ENCODE peak calls at places on chromosomes 7 and 10, in ten cellular contexts. L is HepG2, C is SK-N-SH, W is transverse colon, B is esophagus muscularis mucosa, F is spleen, Z is stomach, K is GM23338, D is endothelial cell of umbilical vein, G is sigmoid colon. I is an unnamed sample.

GRCh38 chr10:116038259-116038658 is 234.7 kb downstream of the GFRA1 start:
- DNase-seq in L (peak), C (no peak), W (peak), B (no peak), F (no peak), Z (no peak), K (no peak), D (no peak), G (peak), I (no peak)

GRCh38 chr10:103663802-103664201 is 170.3 kb downstream of the NEURL1 start:
- DNase-seq in L (no peak), C (no peak), W (no peak), B (no peak), F (no peak), Z (peak), K (no peak), D (no peak), G (peak), I (no peak)

GRCh38 chr10:52312999-52313349 is 1.1 kb upstream of the DKK1 start:
- DNase-seq in L (no peak), C (no peak), W (no peak), B (no peak), F (no peak), Z (no peak), K (no peak), D (no peak), G (no peak), I (no peak)

GRCh38 chr10:4383683-4384082 is 442.3 kb upstream of the AKR1E2 start:
- DNase-seq in L (no peak), C (no peak), W (no peak), B (no peak), F (no peak), Z (no peak), K (no peak), D (no peak), G (no peak), I (no peak)

GRCh38 chr10:106025208-106025811 is 1139.2 kb downstream of the SORCS1 start:
- DNase-seq in L (no peak), C (no peak), W (no peak), B (no peak), F (no peak), Z (no peak), K (no peak), D (no peak), G (no peak), I (no peak)

GRCh38 chr7:134084488-134085144 is 42.5 kb upstream of the LRGUK start:
- DNase-seq in L (no peak), C (no peak), W (no peak), B (peak), F (no peak), Z (no peak), K (no peak), D (no peak), G (no peak), I (peak)

GRCh38 chr7:6508539-6508938 is 42.7 kb downstream of the GRID2IP start:
- DNase-seq in L (no peak), C (no peak), W (no peak), B (no peak), F (no peak), Z (no peak), K (no peak), D (no peak), G (no peak), I (no peak)

GRCh38 chr10:11345224-11346054 is 266.0 kb downstream of the USP6NL start:
- DNase-seq in L (peak), C (no peak), W (peak), B (no peak), F (no peak), Z (no peak), K (peak), D (peak), G (no peak), I (no peak)

GRCh38 chr10:4154317-4154716 is 369.3 kb upstream of the KLF6 start:
- DNase-seq in L (no peak), C (no peak), W (no peak), B (no peak), F (no peak), Z (no peak), K (no peak), D (no peak), G (no peak), I (no peak)

GRCh38 chr10:6737758-6738463 is 157.8 kb upstream of the PRKCQ start:
- DNase-seq in L (no peak), C (no peak), W (no peak), B (no peak), F (no peak), Z (no peak), K (no peak), D (peak), G (no peak), I (no peak)

GRCh38 chr7:130069179-130069977 is 956 bp upstream of the KLHDC10 start:
- DNase-seq in L (peak), C (no peak), W (no peak), B (no peak), F (no peak), Z (peak), K (no peak), D (no peak), G (no peak), I (no peak)

GRCh38 chr7:27194641-27195379 is 5.1 kb downstream of the HOXA13 start:
- DNase-seq in L (no peak), C (no peak), W (peak), B (no peak), F (no peak), Z (no peak), K (no peak), D (no peak), G (no peak), I (no peak)

GRCh38 chr10:51422311-51423120 is 276.9 kb downstream of the CSTF2T start:
- DNase-seq in L (peak), C (peak), W (peak), B (no peak), F (no peak), Z (peak), K (peak), D (peak), G (peak), I (peak)

GRCh38 chr7:108290344-108291134 is 160.4 kb upstream of the LAMB4 start:
- DNase-seq in L (no peak), C (peak), W (no peak), B (no peak), F (no peak), Z (no peak), K (no peak), D (no peak), G (no peak), I (no peak)

GRCh38 chr7:10855583-10855982 is 118.1 kb upstream of the PHF14 start:
- DNase-seq in L (no peak), C (no peak), W (no peak), B (no peak), F (no peak), Z (no peak), K (no peak), D (no peak), G (no peak), I (no peak)

GRCh38 chr10:100025528-100026070 is 15.9 kb upstream of the DNMBP start:
- DNase-seq in L (no peak), C (no peak), W (no peak), B (no peak), F (no peak), Z (no peak), K (no peak), D (no peak), G (no peak), I (no peak)

GRCh38 chr10:124511205-124512039 is 49.8 kb downstream of the LHPP start:
- DNase-seq in L (no peak), C (no peak), W (no peak), B (no peak), F (peak), Z (no peak), K (no peak), D (no peak), G (peak), I (no peak)

GRCh38 chr10:100998991-100999741 is 442 bp upstream of the LZTS2 start:
- DNase-seq in L (peak), C (peak), W (peak), B (peak), F (peak), Z (peak), K (peak), D (peak), G (peak), I (peak)

GRCh38 chr7:102849538-102849937 is 63.3 kb upstream of the LRRC17 start:
- DNase-seq in L (no peak), C (no peak), W (no peak), B (no peak), F (no peak), Z (no peak), K (no peak), D (no peak), G (no peak), I (no peak)

GRCh38 chr10:23543696-23544095 is 104.8 kb downstream of the OTUD1 start:
- DNase-seq in L (no peak), C (no peak), W (no peak), B (no peak), F (no peak), Z (no peak), K (no peak), D (no peak), G (no peak), I (no peak)

GRCh38 chr10:103470755-103471653 is 8.0 kb downstream of the CALHM3 start:
- DNase-seq in L (no peak), C (no peak), W (peak), B (no peak), F (peak), Z (peak), K (no peak), D (no peak), G (no peak), I (peak)

GRCh38 chr7:97845622-97846203 is 26.5 kb downstream of the ASNS start:
- DNase-seq in L (peak), C (peak), W (no peak), B (no peak), F (no peak), Z (no peak), K (peak), D (peak), G (no peak), I (no peak)

GRCh38 chr7:142319970-142320369 is 62.1 kb upstream of the PRSS58 start:
- DNase-seq in L (no peak), C (no peak), W (no peak), B (no peak), F (no peak), Z (no peak), K (peak), D (no peak), G (no peak), I (no peak)

GRCh38 chr7:112421666-112422486 is 28.4 kb upstream of the IFRD1 start:
- DNase-seq in L (peak), C (no peak), W (no peak), B (no peak), F (no peak), Z (no peak), K (peak), D (no peak), G (no peak), I (peak)

GRCh38 chr7:93890464-93891068 is at the start of gene TFPI2:
- DNase-seq in L (peak), C (peak), W (peak), B (no peak), F (peak), Z (no peak), K (peak), D (peak), G (peak), I (no peak)

GRCh38 chr7:36315309-36315948 is 74.2 kb upstream of the ANLN start:
- DNase-seq in L (no peak), C (no peak), W (no peak), B (no peak), F (no peak), Z (no peak), K (peak), D (no peak), G (no peak), I (no peak)

GRCh38 chr10:124601016-124601415 is 139.4 kb downstream of the LHPP start:
- DNase-seq in L (no peak), C (no peak), W (no peak), B (no peak), F (peak), Z (no peak), K (no peak), D (no peak), G (no peak), I (no peak)

GRCh38 chr7:108002726-108003590 is at the start of gene LAMB1:
- DNase-seq in L (peak), C (peak), W (peak), B (no peak), F (peak), Z (peak), K (peak), D (peak), G (peak), I (no peak)

GRCh38 chr7:67683628-67684027 is 687.0 kb downstream of the TYW1 start:
- DNase-seq in L (no peak), C (no peak), W (no peak), B (no peak), F (no peak), Z (no peak), K (no peak), D (no peak), G (no peak), I (no peak)

GRCh38 chr10:132281915-132282666 is 25.7 kb downstream of the STK32C start:
- DNase-seq in L (no peak), C (peak), W (no peak), B (no peak), F (peak), Z (no peak), K (peak), D (no peak), G (no peak), I (no peak)

GRCh38 chr10:3783721-3784432 is 1.1 kb downstream of the KLF6 start:
- DNase-seq in L (peak), C (peak), W (peak), B (no peak), F (no peak), Z (peak), K (peak), D (peak), G (peak), I (peak)

GRCh38 chr7:30988346-30989005 is 24.7 kb downstream of the GHRHR start:
- DNase-seq in L (no peak), C (peak), W (peak), B (no peak), F (no peak), Z (peak), K (peak), D (no peak), G (peak), I (peak)

GRCh38 chr10:132959296-132959961 is 17.1 kb upstream of the CFAP46 start:
- DNase-seq in L (no peak), C (peak), W (no peak), B (no peak), F (peak), Z (no peak), K (no peak), D (no peak), G (no peak), I (no peak)

GRCh38 chr10:11153766-11154165 is 136.1 kb downstream of the CELF2 start:
- DNase-seq in L (no peak), C (peak), W (no peak), B (no peak), F (no peak), Z (no peak), K (no peak), D (no peak), G (no peak), I (no peak)

GRCh38 chr10:30701471-30702173 is 72.1 kb upstream of the LYZL2 start:
- DNase-seq in L (no peak), C (peak), W (peak), B (no peak), F (peak), Z (peak), K (no peak), D (no peak), G (no peak), I (peak)

GRCh38 chr10:73439605-73440298 is 6.4 kb upstream of the MSS51 start:
- DNase-seq in L (no peak), C (no peak), W (no peak), B (no peak), F (no peak), Z (no peak), K (no peak), D (no peak), G (no peak), I (no peak)

GRCh38 chr7:6653101-6653995 is 16.2 kb downstream of the ZNF316 start:
- DNase-seq in L (no peak), C (peak), W (no peak), B (no peak), F (no peak), Z (no peak), K (no peak), D (no peak), G (peak), I (no peak)

GRCh38 chr7:17939670-17940301 is 508 bp downstream of the SNX13 start:
- DNase-seq in L (peak), C (peak), W (peak), B (no peak), F (no peak), Z (peak), K (peak), D (peak), G (peak), I (peak)
- TF ChIP-seq POLR2AphosphoS5 in L (no peak), C (no peak), W (no peak), B (no peak), F (no peak), Z (no peak), K (no peak), D (no peak), G (no peak), I (no peak)

GRCh38 chr7:20745716-20746115 is 41.0 kb downstream of the SP8 start:
- DNase-seq in L (no peak), C (no peak), W (no peak), B (no peak), F (no peak), Z (no peak), K (peak), D (no peak), G (no peak), I (no peak)

GRCh38 chr7:20754001-20754400 is 32.7 kb downstream of the SP8 start:
- DNase-seq in L (no peak), C (no peak), W (no peak), B (no peak), F (no peak), Z (no peak), K (no peak), D (no peak), G (no peak), I (no peak)

GRCh38 chr7:20744913-20745587 is 41.6 kb downstream of the SP8 start:
- DNase-seq in L (no peak), C (no peak), W (no peak), B (no peak), F (no peak), Z (no peak), K (peak), D (no peak), G (no peak), I (no peak)

GRCh38 chr7:20748853-20749252 is 37.8 kb downstream of the SP8 start:
- DNase-seq in L (no peak), C (no peak), W (no peak), B (no peak), F (no peak), Z (no peak), K (no peak), D (no peak), G (no peak), I (no peak)

GRCh38 chr7:20749896-20750295 is 36.8 kb downstream of the SP8 start:
- DNase-seq in L (no peak), C (no peak), W (no peak), B (no peak), F (no peak), Z (no peak), K (no peak), D (no peak), G (no peak), I (no peak)
- H3K27ac ChIP-seq in L (no peak), C (no peak), W (no peak), B (no peak), F (no peak), Z (no peak), K (no peak), D (no peak), G (no peak), I (no peak)

DNA sequence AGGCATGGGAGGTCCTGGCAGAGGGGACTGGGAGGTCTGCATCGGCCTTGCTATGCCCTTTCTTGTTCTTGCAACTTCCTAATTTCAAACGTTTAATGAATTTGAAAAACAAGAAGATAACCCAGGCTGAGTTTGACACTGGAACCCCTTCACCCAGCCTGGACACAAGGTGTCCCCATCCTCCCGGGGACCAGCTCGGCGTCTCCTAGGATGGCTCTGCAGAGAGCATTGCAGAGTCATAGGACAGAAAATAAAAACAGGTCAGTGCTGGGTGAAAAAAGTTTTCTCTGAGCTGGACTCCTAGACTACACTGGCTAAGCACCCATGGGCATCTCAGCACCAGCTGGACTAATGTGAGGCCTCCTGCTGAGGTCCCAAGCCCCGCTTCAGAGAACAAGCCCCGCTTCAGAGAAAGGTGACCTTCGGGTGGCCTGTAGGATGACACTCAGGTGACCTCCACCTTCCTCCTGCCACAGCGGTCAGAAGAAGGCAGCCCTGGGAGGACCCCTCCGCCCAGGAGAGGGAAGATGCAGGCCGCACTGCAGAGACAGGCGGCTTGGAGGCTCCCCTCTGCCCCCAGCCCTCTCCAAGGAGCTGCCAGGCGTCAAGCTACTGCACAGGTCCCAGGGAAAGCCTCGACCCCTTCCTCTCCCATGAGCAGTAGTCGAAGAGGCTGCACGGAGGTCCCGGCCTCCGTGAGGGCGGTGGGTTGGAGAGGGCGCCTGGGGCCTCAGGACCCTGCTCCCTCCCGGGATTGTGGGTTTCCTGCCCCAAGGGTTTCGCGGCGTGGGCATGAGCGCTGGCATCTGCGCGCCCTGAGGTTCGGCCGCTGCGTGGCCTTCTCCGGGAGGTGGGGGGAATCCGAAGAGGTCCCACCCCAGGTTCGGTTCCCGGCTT is 9.2 kb upstream of the UNCX start:
- DNase-seq in L (peak), C (no peak), W (no peak), B (no peak), F (no peak), Z (no peak), K (peak), D (no peak), G (no peak), I (no peak)
- TF ChIP-seq CTCF in L (peak), C (peak), W (no peak), B (no peak), F (no peak), Z (no peak), K (peak), D (no peak), G (no peak), I (no peak)

GRCh38 chr7:158165711-158166110 is 421.9 kb downstream of the PTPRN2 start:
- DNase-seq in L (no peak), C (no peak), W (no peak), B (no peak), F (no peak), Z (no peak), K (no peak), D (no peak), G (no peak), I (no peak)

GRCh38 chr7:158167373-158167772 is 420.2 kb downstream of the PTPRN2 start:
- DNase-seq in L (no peak), C (no peak), W (no peak), B (no peak), F (no peak), Z (no peak), K (no peak), D (no peak), G (no peak), I (no peak)

GRCh38 chr7:158164101-158165095 is 423.2 kb downstream of the PTPRN2 start:
- DNase-seq in L (no peak), C (no peak), W (no peak), B (peak), F (no peak), Z (no peak), K (no peak), D (no peak), G (no peak), I (no peak)

GRCh38 chr7:158161194-158161593 is 426.4 kb downstream of the PTPRN2 start:
- DNase-seq in L (peak), C (no peak), W (no peak), B (no peak), F (no peak), Z (no peak), K (no peak), D (no peak), G (no peak), I (no peak)

GRCh38 chr7:158166386-158167340 is 421.0 kb downstream of the PTPRN2 start:
- DNase-seq in L (no peak), C (no peak), W (no peak), B (no peak), F (no peak), Z (no peak), K (no peak), D (peak), G (no peak), I (no peak)
- TF ChIP-seq POLR2AphosphoS5 in L (no peak), C (no peak), W (no peak), B (no peak), F (no peak), Z (no peak), K (no peak), D (no peak), G (no peak), I (no peak)

DNA sequence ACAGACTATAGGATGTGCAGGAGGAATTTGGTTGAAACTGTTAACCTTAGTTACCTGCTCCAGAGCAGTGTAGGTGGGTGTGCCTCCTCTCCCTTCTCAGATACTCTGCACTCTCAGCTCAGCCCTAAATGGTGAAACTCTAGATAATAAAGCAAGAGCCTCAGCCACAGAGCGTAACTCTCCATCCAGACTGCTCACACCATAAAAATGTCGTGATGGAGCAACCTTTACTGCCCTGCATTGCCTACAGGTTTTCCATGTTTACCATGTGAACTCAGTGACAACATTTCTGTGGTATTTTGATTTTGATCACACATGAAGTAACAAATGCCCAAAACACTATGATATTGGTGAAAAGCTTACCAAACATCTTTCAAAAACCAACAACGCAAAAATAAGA is 227.7 kb downstream of the CREB5 start:
- DNase-seq in L (no peak), C (no peak), W (no peak), B (no peak), F (no peak), Z (no peak), K (no peak), D (no peak), G (no peak), I (no peak)
- H3K27ac ChIP-seq in L (no peak), C (no peak), W (no peak), B (no peak), F (no peak), Z (no peak), K (no peak), D (no peak), G (no peak), I (no peak)